ENCODE peak calls at places on chromosomes 1 and 21, in four cellular contexts. V is epithelial cell of esophagus, K is natural killer cell, A is AG09309. C is an unnamed sample.

GRCh38 chr1:45945426-45945825 is 142.0 kb downstream of the MAST2 start:
- DNase-seq in V (peak; percentile 11), K (no peak), A (no peak), C (peak; percentile 28)

GRCh38 chr1:15579683-15580047 is 5.2 kb downstream of the AGMAT start:
- DNase-seq in A (no peak), K (no peak), V (no peak), C (no peak)

GRCh38 chr1:67532452-67533216 is 102.4 kb upstream of the SERBP1 start:
- DNase-seq in A (peak; percentile 79), K (no peak), V (peak; percentile 91), C (peak; percentile 78)

GRCh38 chr1:51192213-51192843 is 43.7 kb upstream of the RNF11 start:
- DNase-seq in A (peak; percentile 63), V (peak; percentile 81), K (peak; percentile 26), C (peak; percentile 73)

GRCh38 chr1:21295059-21295401 is 4.8 kb upstream of the ECE1 start:
- DNase-seq in V (peak; percentile 30), A (no peak), K (peak; percentile 35), C (no peak)

GRCh38 chr1:164440222-164440621 is 118.8 kb upstream of the PBX1 start:
- DNase-seq in K (no peak), A (no peak), V (no peak), C (peak; percentile 2)

GRCh38 chr1:33548319-33548718 is 75.9 kb downstream of the ZSCAN20 start:
- DNase-seq in K (no peak), V (no peak), A (no peak), C (no peak)

GRCh38 chr1:83860506-83861221 is 138.3 kb downstream of the TTLL7 start:
- DNase-seq in V (peak; percentile 72), A (no peak), K (peak; percentile 54), C (no peak)

GRCh38 chr1:1033009-1033587 is 13.2 kb downstream of the AGRN start:
- DNase-seq in V (peak; percentile 92), A (no peak), K (peak; percentile 79), C (peak; percentile 50)

GRCh38 chr21:15138475-15138874 is 73.7 kb upstream of the NRIP1 start:
- DNase-seq in V (no peak), K (no peak), A (no peak), C (no peak)

GRCh38 chr1:165844114-165844798 is 16.8 kb downstream of the UCK2 start:
- DNase-seq in K (no peak), A (no peak), V (no peak), C (no peak)

GRCh38 chr21:36729301-36729970 is 30.5 kb downstream of the SIM2 start:
- DNase-seq in K (no peak), V (no peak), A (no peak), C (no peak)

GRCh38 chr1:5651964-5652751 is 340.1 kb downstream of the NPHP4 start:
- DNase-seq in V (peak; percentile 98), A (no peak), K (no peak), C (no peak)

GRCh38 chr1:48947761-48948537 is 171.3 kb upstream of the BEND5 start:
- DNase-seq in A (no peak), K (no peak), V (no peak), C (no peak)

GRCh38 chr1:108962681-108963051 is 618 bp downstream of the CLCC1 start:
- DNase-seq in K (peak; percentile 26), A (no peak), V (peak; percentile 40), C (no peak)

GRCh38 chr1:225603538-225604354 is 49.2 kb downstream of the ENAH start:
- DNase-seq in A (no peak), V (peak; percentile 66), K (no peak), C (peak; percentile 47)

GRCh38 chr21:45377325-45377709 is 27.6 kb upstream of the COL18A1 start:
- DNase-seq in A (no peak), V (no peak), K (no peak), C (no peak)

GRCh38 chr1:212173572-212173971 is 111.6 kb upstream of the PPP2R5A start:
- DNase-seq in V (no peak), A (no peak), K (no peak), C (no peak)

GRCh38 chr1:197130677-197131304 is 15.7 kb downstream of the ASPM start:
- DNase-seq in K (no peak), V (peak; percentile 62), A (no peak), C (peak; percentile 69)

GRCh38 chr1:39933956-39934941 is 20.7 kb upstream of the MFSD2A start:
- DNase-seq in V (peak; percentile 96), A (peak; percentile 99), K (no peak), C (peak; percentile 85)

GRCh38 chr21:35072960-35073359 is 23.9 kb upstream of the RUNX1 start:
- DNase-seq in K (no peak), V (no peak), A (no peak), C (no peak)

GRCh38 chr1:44862829-44863406 is 19.9 kb upstream of the PTCH2 start:
- DNase-seq in A (no peak), V (peak; percentile 51), K (no peak), C (peak; percentile 55)

GRCh38 chr1:221644663-221645258 is 97.1 kb downstream of the DUSP10 start:
- DNase-seq in A (no peak), K (no peak), V (no peak), C (no peak)

GRCh38 chr1:84809023-84809422 is 84.0 kb downstream of the LPAR3 start:
- DNase-seq in V (no peak), A (no peak), K (no peak), C (no peak)

GRCh38 chr1:18900303-18900841 is 2.0 kb downstream of the ALDH4A1 start:
- DNase-seq in V (no peak), K (no peak), A (no peak), C (no peak)

GRCh38 chr1:22526677-22527076 is 36.6 kb upstream of the EPHA8 start:
- DNase-seq in K (no peak), V (no peak), A (no peak), C (no peak)

GRCh38 chr1:91555821-91556531 is 55.3 kb downstream of the CDC7 start:
- DNase-seq in A (peak; percentile 84), K (peak; percentile 57), V (peak; percentile 81), C (peak; percentile 85)

DNA sequence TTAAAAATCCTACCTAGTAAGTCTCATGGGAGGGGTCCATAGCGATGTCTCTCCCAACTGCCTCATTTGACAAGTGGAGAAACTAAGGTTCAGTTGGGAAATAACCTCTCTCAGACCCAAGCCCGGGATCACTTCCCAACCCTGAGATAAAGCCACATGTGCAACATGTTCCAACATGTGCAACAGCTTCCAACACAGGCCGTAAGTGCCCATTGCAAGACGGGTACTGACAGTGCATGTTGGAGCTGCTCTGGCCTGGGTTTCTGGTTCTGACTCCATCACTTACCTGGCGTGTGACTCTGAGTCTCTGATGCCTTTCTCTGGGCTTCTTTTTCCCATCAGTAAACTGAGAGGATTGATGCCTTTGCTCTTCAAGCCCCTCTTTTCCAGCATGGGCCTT is 38.0 kb upstream of the FOXO6 start:
- DNase-seq in K (no peak), V (peak; percentile 81), A (no peak), C (no peak)
- TF ChIP-seq CTCF in K (no peak), V (no peak), A (no peak), C (peak; percentile 4)

DNA sequence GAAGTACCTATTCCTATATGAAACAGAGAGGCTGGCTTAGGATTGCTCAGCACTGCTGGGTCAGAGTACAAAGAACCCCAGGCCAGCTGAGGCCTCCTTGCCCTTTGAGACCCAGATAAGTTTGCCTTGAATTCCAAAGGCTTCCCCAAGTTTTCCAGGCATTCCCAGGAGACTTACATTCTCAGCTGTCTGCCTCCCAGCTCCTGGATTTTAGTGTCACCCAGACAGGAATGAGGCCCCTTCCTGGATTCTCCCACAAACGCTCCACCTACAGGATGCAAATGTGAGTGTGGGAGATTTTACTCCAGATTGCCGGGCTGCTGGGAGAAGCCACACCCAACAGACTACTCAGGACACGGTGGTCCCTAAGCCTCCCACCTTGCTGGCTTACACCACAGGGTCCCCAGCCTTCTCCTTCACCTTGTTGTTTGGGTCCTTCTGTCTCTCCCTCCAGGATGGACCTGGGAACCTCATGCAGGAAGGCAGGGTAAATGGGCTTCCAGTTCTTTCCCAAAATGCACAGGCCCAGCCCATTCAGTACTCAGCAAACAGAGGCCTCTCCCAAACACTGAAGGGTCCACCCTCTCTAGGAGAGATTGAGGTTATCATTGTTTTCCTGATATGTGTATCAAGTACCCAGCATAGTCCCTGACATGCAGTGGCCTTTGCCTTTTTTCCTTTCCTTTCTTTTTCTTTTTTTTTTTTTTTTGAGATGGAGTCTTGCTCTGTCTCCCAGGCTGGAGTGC is 10.6 kb downstream of the RHBG start:
- DNase-seq in K (no peak), V (no peak), A (no peak), C (peak; percentile 15)
- TF ChIP-seq CTCF in K (no peak), V (no peak), A (no peak), C (peak; percentile 43)

GRCh38 chr1:41023279-41023990 is 1.9 kb upstream of the SLFNL1 start:
- DNase-seq in K (no peak), V (no peak), A (no peak), C (peak; percentile 16)
- TF ChIP-seq CTCF in K (no peak), V (no peak), A (peak; percentile 36), C (peak; percentile 70)

GRCh38 chr1:2525524-2525895 is 886 bp downstream of the PANK4 start:
- DNase-seq in V (no peak), A (no peak), K (no peak), C (no peak)

GRCh38 chr1:2528016-2528415 is 1.6 kb upstream of the PANK4 start:
- DNase-seq in A (no peak), K (no peak), V (no peak), C (no peak)

GRCh38 chr1:2527553-2527860 is 1.1 kb upstream of the PANK4 start:
- DNase-seq in A (no peak), V (no peak), K (no peak), C (no peak)

GRCh38 chr1:2526824-2527552 is 592 bp upstream of the PANK4 start:
- DNase-seq in A (no peak), V (peak; percentile 85), K (no peak), C (peak; percentile 45)

GRCh38 chr1:2525896-2526823 is at the start of gene PANK4:
- DNase-seq in K (peak; percentile 88), V (peak; percentile 98), A (peak; percentile 68), C (peak; percentile 84)
- TF ChIP-seq CTCF in K (no peak), V (no peak), A (no peak), C (peak; percentile 13)